ENCODE peak calls at places on chromosomes 11 and 22, in ten cellular contexts. I, Y, X, G, H, D, T, L, F and A are unnamed samples.

GRCh38 chr11:132234878-132235277 is 864.5 kb downstream of the NTM start:
- DNase-seq in I (no peak), Y (no peak), X (no peak), G (no peak), H (no peak), D (no peak), T (no peak), L (peak), F (no peak), A (no peak)

GRCh38 chr22:46012182-46012880 is 35.4 kb upstream of the WNT7B start:
- DNase-seq in I (no peak), Y (no peak), X (no peak), G (no peak), H (no peak), D (peak), T (no peak), L (no peak), F (no peak), A (peak)

GRCh38 chr11:102269927-102270326 is 47.4 kb upstream of the BIRC3 start:
- DNase-seq in I (no peak), Y (no peak), X (no peak), G (no peak), H (no peak), D (no peak), T (no peak), L (peak), F (no peak), A (no peak)

GRCh38 chr11:120001161-120002135 is 136.5 kb downstream of the TRIM29 start:
- DNase-seq in I (no peak), Y (peak), X (no peak), G (no peak), H (peak), D (no peak), T (no peak), L (no peak), F (no peak), A (no peak)

GRCh38 chr11:1502971-1503707 is 16.6 kb upstream of the MOB2 start:
- DNase-seq in I (no peak), Y (no peak), X (no peak), G (no peak), H (no peak), D (no peak), T (no peak), L (no peak), F (no peak), A (peak)

GRCh38 chr11:27757953-27758352 is 57.7 kb upstream of the BDNF start:
- DNase-seq in I (no peak), Y (no peak), X (no peak), G (no peak), H (no peak), D (no peak), T (no peak), L (peak), F (no peak), A (no peak)

GRCh38 chr22:24435861-24436351 is 8.5 kb downstream of the ADORA2A start:
- DNase-seq in I (no peak), Y (no peak), X (no peak), G (peak), H (no peak), D (peak), T (no peak), L (peak), F (no peak), A (peak)

GRCh38 chr11:23897453-23898289 is 599.2 kb upstream of the LUZP2 start:
- DNase-seq in I (no peak), Y (no peak), X (no peak), G (no peak), H (no peak), D (no peak), T (no peak), L (peak), F (no peak), A (no peak)

GRCh38 chr11:59097113-59097708 is 9.8 kb upstream of the FAM111B start:
- DNase-seq in I (peak), Y (peak), X (peak), G (no peak), H (peak), D (no peak), T (peak), L (peak), F (peak), A (peak)

GRCh38 chr22:42929838-42930155 is 72.7 kb upstream of the ARFGAP3 start:
- DNase-seq in I (no peak), Y (no peak), X (no peak), G (no peak), H (no peak), D (peak), T (no peak), L (no peak), F (no peak), A (no peak)

GRCh38 chr11:32713496-32713895 is 81.0 kb downstream of the CCDC73 start:
- DNase-seq in I (no peak), Y (no peak), X (no peak), G (no peak), H (peak), D (no peak), T (no peak), L (peak), F (no peak), A (no peak)

GRCh38 chr11:107921997-107922396 is 6.3 kb upstream of the RAB39A start:
- DNase-seq in I (no peak), Y (no peak), X (no peak), G (no peak), H (no peak), D (no peak), T (no peak), L (no peak), F (no peak), A (no peak)

GRCh38 chr11:118535261-118535660 is 4.3 kb downstream of the TMEM25 start:
- DNase-seq in I (no peak), Y (no peak), X (no peak), G (no peak), H (no peak), D (no peak), T (no peak), L (no peak), F (no peak), A (no peak)

GRCh38 chr22:17368727-17369552 is at the start of gene CECR2:
- DNase-seq in I (peak), Y (peak), X (no peak), G (peak), H (peak), D (no peak), T (no peak), L (no peak), F (no peak), A (no peak)

GRCh38 chr22:49206281-49206680 is 621.4 kb downstream of the BRD1 start:
- DNase-seq in I (no peak), Y (no peak), X (no peak), G (no peak), H (no peak), D (no peak), T (no peak), L (no peak), F (no peak), A (peak)

GRCh38 chr11:23021287-23021863 is 161.1 kb upstream of the CCDC179 start:
- DNase-seq in I (peak), Y (peak), X (peak), G (peak), H (peak), D (no peak), T (no peak), L (peak), F (no peak), A (no peak)

GRCh38 chr11:59523541-59523940 is 12.2 kb downstream of the OR4D9 start:
- DNase-seq in I (no peak), Y (peak), X (no peak), G (no peak), H (peak), D (no peak), T (no peak), L (no peak), F (no peak), A (no peak)

GRCh38 chr22:19199479-19199878 is 20.9 kb upstream of the SLC25A1 start:
- DNase-seq in I (no peak), Y (no peak), X (no peak), G (no peak), H (no peak), D (no peak), T (no peak), L (no peak), F (no peak), A (no peak)

GRCh38 chr11:121517996-121518395 is 65.2 kb upstream of the SORL1-AS1 start:
- DNase-seq in I (no peak), Y (no peak), X (no peak), G (no peak), H (no peak), D (no peak), T (no peak), L (no peak), F (no peak), A (no peak)

GRCh38 chr22:49017769-49018330 is 809.8 kb downstream of the BRD1 start:
- DNase-seq in I (no peak), Y (no peak), X (no peak), G (no peak), H (no peak), D (peak), T (no peak), L (no peak), F (no peak), A (no peak)

GRCh38 chr11:47241740-47242400 is 6.7 kb downstream of the ACP2 start:
- DNase-seq in I (no peak), Y (no peak), X (no peak), G (no peak), H (no peak), D (no peak), T (no peak), L (peak), F (no peak), A (no peak)

GRCh38 chr22:23764931-23765881 is 2.4 kb downstream of the C22orf15 start:
- DNase-seq in I (no peak), Y (no peak), X (no peak), G (no peak), H (no peak), D (no peak), T (no peak), L (no peak), F (no peak), A (no peak)

GRCh38 chr11:93039841-93040240 is 70.4 kb downstream of the MTNR1B start:
- DNase-seq in I (no peak), Y (no peak), X (no peak), G (no peak), H (no peak), D (no peak), T (no peak), L (no peak), F (no peak), A (no peak)

GRCh38 chr11:111514216-111515031 is at the start of gene HOATZ:
- DNase-seq in I (peak), Y (no peak), X (no peak), G (no peak), H (peak), D (no peak), T (no peak), L (no peak), F (no peak), A (no peak)

GRCh38 chr11:118609380-118610219 is 2.2 kb downstream of the PHLDB1 start:
- DNase-seq in I (peak), Y (no peak), X (no peak), G (no peak), H (peak), D (peak), T (peak), L (no peak), F (peak), A (no peak)

GRCh38 chr11:96385187-96385586 is 4.5 kb downstream of the CCDC82 start:
- DNase-seq in I (no peak), Y (no peak), X (no peak), G (no peak), H (no peak), D (no peak), T (no peak), L (no peak), F (no peak), A (no peak)

GRCh38 chr11:82976786-82977185 is 75.2 kb downstream of the DDIAS start:
- DNase-seq in I (no peak), Y (no peak), X (no peak), G (no peak), H (no peak), D (no peak), T (no peak), L (no peak), F (no peak), A (no peak)

GRCh38 chr22:36934153-36934939 is 20.9 kb downstream of the CSF2RB start:
- DNase-seq in I (no peak), Y (no peak), X (no peak), G (no peak), H (no peak), D (no peak), T (no peak), L (no peak), F (no peak), A (no peak)

GRCh38 chr22:39664485-39665200 is 94.1 kb downstream of the CACNA1I start:
- DNase-seq in I (peak), Y (peak), X (no peak), G (no peak), H (peak), D (no peak), T (no peak), L (no peak), F (peak), A (no peak)

GRCh38 chr11:83568474-83568873 is 282.3 kb upstream of the CCDC90B start:
- DNase-seq in I (no peak), Y (no peak), X (no peak), G (no peak), H (no peak), D (no peak), T (no peak), L (no peak), F (no peak), A (no peak)

GRCh38 chr11:66070604-66071325 is 693 bp downstream of the PACS1 start:
- DNase-seq in I (peak), Y (peak), X (no peak), G (no peak), H (peak), D (peak), T (no peak), L (no peak), F (no peak), A (no peak)